ENCODE peak calls at places on chromosomes 4 and X, in five cellular contexts. Q is astrocyte of the hippocampus, E is progenitor cell of endocrine pancreas, U is T-helper 2 cell, Y is ecto neural progenitor cell. G is an unnamed sample.

GRCh38 chrX:63930140-63930539 is 145.1 kb upstream of the ARHGEF9 start:
- DNase-seq in Q (no peak), E (no peak), U (no peak), Y (no peak), G (no peak)

GRCh38 chrX:18885317-18886004 is 98.5 kb downstream of the PHKA2 start:
- DNase-seq in Q (peak), E (no peak), U (peak), Y (no peak), G (no peak)

GRCh38 chr4:23232987-23233386 is 540.2 kb downstream of the GBA3 start:
- DNase-seq in Q (no peak), E (no peak), U (no peak), Y (no peak), G (no peak)

GRCh38 chr4:139734875-139735380 is 69.3 kb downstream of the MGST2 start:
- DNase-seq in Q (peak), E (peak), U (no peak), Y (peak), G (peak)

GRCh38 chr4:111269439-111269838 is 646.6 kb upstream of the PITX2 start:
- DNase-seq in Q (no peak), E (no peak), U (no peak), Y (no peak), G (no peak)

GRCh38 chrX:109614951-109615350 is 10.0 kb downstream of the KCNE5 start:
- DNase-seq in Q (no peak), E (no peak), U (no peak), Y (no peak), G (no peak)

GRCh38 chr4:16083217-16084191 is at the start of gene PROM1:
- DNase-seq in Q (peak), E (peak), U (no peak), Y (peak), G (no peak)

GRCh38 chrX:8755116-8755515 is 23.2 kb upstream of the ANOS1 start:
- DNase-seq in Q (no peak), E (no peak), U (no peak), Y (no peak), G (no peak)

GRCh38 chr4:126470862-126471261 is 1156.1 kb downstream of the FAT4 start:
- DNase-seq in Q (no peak), E (no peak), U (no peak), Y (no peak), G (no peak)

GRCh38 chr4:111802191-111802590 is 343.1 kb upstream of the FAM241A start:
- DNase-seq in Q (no peak), E (no peak), U (no peak), Y (no peak), G (peak)

GRCh38 chr4:829761-830655 is 4.1 kb upstream of the CPLX1 start:
- DNase-seq in Q (no peak), E (no peak), U (no peak), Y (no peak), G (no peak)

GRCh38 chr4:147318581-147318980 is 162.3 kb upstream of the EDNRA start:
- DNase-seq in Q (peak), E (no peak), U (no peak), Y (no peak), G (no peak)

GRCh38 chr4:105061136-105061696 is 85.5 kb upstream of the TET2 start:
- DNase-seq in Q (peak), E (no peak), U (no peak), Y (no peak), G (no peak)

GRCh38 chrX:18951032-18951431 is 32.9 kb downstream of the PHKA2 start:
- DNase-seq in Q (no peak), E (no peak), U (no peak), Y (no peak), G (no peak)

GRCh38 chrX:12128017-12128416 is 10.3 kb upstream of the FRMPD4 start:
- DNase-seq in Q (no peak), E (no peak), U (no peak), Y (no peak), G (no peak)

GRCh38 chrX:150696836-150697235 is 3.6 kb downstream of the MTMR1 start:
- DNase-seq in Q (no peak), E (no peak), U (no peak), Y (no peak), G (no peak)

GRCh38 chrX:47625365-47625764 is 4.4 kb downstream of the CFP start:
- DNase-seq in Q (no peak), E (no peak), U (no peak), Y (no peak), G (no peak)

GRCh38 chr4:19748470-19748869 is 503.2 kb upstream of the SLIT2 start:
- DNase-seq in Q (peak), E (no peak), U (no peak), Y (no peak), G (peak)

GRCh38 chr4:102311912-102312311 is 33.4 kb downstream of the SLC39A8 start:
- DNase-seq in Q (no peak), E (no peak), U (no peak), Y (no peak), G (no peak)

GRCh38 chrX:72280210-72280882 is 3.3 kb upstream of the RPS4X start:
- DNase-seq in Q (no peak), E (no peak), U (no peak), Y (no peak), G (no peak)

GRCh38 chrX:119647552-119648420 is 41.6 kb upstream of the NKRF start:
- DNase-seq in Q (no peak), E (no peak), U (peak), Y (no peak), G (no peak)